ENCODE peak calls at places on chromosomes 12 and 14, in seven cellular contexts. One of them, this sample, is unnamed.

GRCh38 chr12:71587012-71587411 is 76.6 kb downstream of the ZFC3H1 start:
- DNase-seq in H1: no peak
- DNase-seq in IMR-90: no peak
- DNase-seq in trophoblast cell: no peak
- DNase-seq in mesenchymal stem cell: no peak
- DNase-seq in neuronal stem cell: no peak
- DNase-seq in H9: no peak
- DNase-seq in this sample: no peak

GRCh38 chr14:24674204-24674970 is 40.4 kb upstream of the GZMB start:
- DNase-seq in neuronal stem cell: no peak
- DNase-seq in trophoblast cell: no peak
- DNase-seq in H1: no peak
- DNase-seq in mesenchymal stem cell: no peak
- DNase-seq in IMR-90: no peak
- DNase-seq in H9: no peak
- DNase-seq in this sample: no peak

GRCh38 chr12:57893460-57894353 is 47.2 kb upstream of the CTDSP2 start:
- DNase-seq in H1: no peak
- DNase-seq in IMR-90: peak; percentile 91
- DNase-seq in neuronal stem cell: no peak
- DNase-seq in mesenchymal stem cell: peak; percentile 97
- DNase-seq in trophoblast cell: peak; percentile 14
- DNase-seq in H9: peak; percentile 61
- DNase-seq in this sample: peak; percentile 59

GRCh38 chr12:64362721-64363305 is 27.7 kb downstream of the C12orf56 start:
- DNase-seq in H1: no peak
- DNase-seq in mesenchymal stem cell: no peak
- DNase-seq in neuronal stem cell: no peak
- DNase-seq in IMR-90: no peak
- DNase-seq in H9: no peak
- DNase-seq in trophoblast cell: peak; percentile 50
- DNase-seq in this sample: peak; percentile 30

GRCh38 chr14:38904959-38905358 is 198.1 kb downstream of the SEC23A start:
- DNase-seq in mesenchymal stem cell: no peak
- DNase-seq in H9: no peak
- DNase-seq in trophoblast cell: no peak
- DNase-seq in neuronal stem cell: no peak
- DNase-seq in H1: no peak
- DNase-seq in IMR-90: no peak
- DNase-seq in this sample: no peak

GRCh38 chr12:56518570-56518969 is 3.0 kb upstream of the RBMS2 start:
- DNase-seq in neuronal stem cell: no peak
- DNase-seq in H9: no peak
- DNase-seq in mesenchymal stem cell: peak; percentile 34
- DNase-seq in trophoblast cell: peak; percentile 81
- DNase-seq in IMR-90: peak; percentile 66
- DNase-seq in H1: no peak
- DNase-seq in this sample: no peak

GRCh38 chr12:19127270-19127669 is 2.3 kb upstream of the PLEKHA5 start:
- DNase-seq in H1: no peak
- DNase-seq in IMR-90: no peak
- DNase-seq in H9: no peak
- DNase-seq in mesenchymal stem cell: no peak
- DNase-seq in neuronal stem cell: no peak
- DNase-seq in trophoblast cell: no peak
- DNase-seq in this sample: no peak

GRCh38 chr14:102579696-102580551 is 12.5 kb upstream of the RCOR1 start:
- DNase-seq in mesenchymal stem cell: peak; percentile 89
- DNase-seq in H1: no peak
- DNase-seq in IMR-90: peak; percentile 76
- DNase-seq in H9: no peak
- DNase-seq in neuronal stem cell: no peak
- DNase-seq in trophoblast cell: peak; percentile 93
- DNase-seq in this sample: no peak

GRCh38 chr12:15179672-15180071 is 41.5 kb downstream of the RERG start:
- DNase-seq in mesenchymal stem cell: no peak
- DNase-seq in H1: no peak
- DNase-seq in IMR-90: no peak
- DNase-seq in neuronal stem cell: no peak
- DNase-seq in H9: no peak
- DNase-seq in trophoblast cell: no peak
- DNase-seq in this sample: no peak

GRCh38 chr12:7661741-7662140 is 4.0 kb downstream of the APOBEC1 start:
- DNase-seq in IMR-90: no peak
- DNase-seq in H9: no peak
- DNase-seq in neuronal stem cell: no peak
- DNase-seq in trophoblast cell: no peak
- DNase-seq in H1: no peak
- DNase-seq in mesenchymal stem cell: no peak
- DNase-seq in this sample: no peak

GRCh38 chr12:69239922-69240624 is 704 bp downstream of the CPSF6 start:
- DNase-seq in H9: peak; percentile 56
- DNase-seq in IMR-90: peak; percentile 15
- DNase-seq in H1: peak; percentile 67
- DNase-seq in trophoblast cell: peak; percentile 64
- DNase-seq in mesenchymal stem cell: peak; percentile 43
- DNase-seq in neuronal stem cell: peak; percentile 39
- DNase-seq in this sample: peak; percentile 66

GRCh38 chr12:153080-153746 is 60.7 kb downstream of the SLC6A12 start:
- DNase-seq in IMR-90: peak; percentile 54
- DNase-seq in H9: peak; percentile 96
- DNase-seq in neuronal stem cell: peak; percentile 62
- DNase-seq in mesenchymal stem cell: peak; percentile 66
- DNase-seq in H1: peak; percentile 89
- DNase-seq in trophoblast cell: peak; percentile 50
- DNase-seq in this sample: peak; percentile 91

GRCh38 chr14:70045715-70046535 is 142.8 kb downstream of the SLC8A3 start:
- DNase-seq in mesenchymal stem cell: peak; percentile 50
- DNase-seq in H1: peak; percentile 86
- DNase-seq in neuronal stem cell: peak; percentile 55
- DNase-seq in trophoblast cell: peak; percentile 80
- DNase-seq in IMR-90: peak; percentile 48
- DNase-seq in H9: peak; percentile 90
- DNase-seq in this sample: peak; percentile 85

GRCh38 chr12:53225635-53226424 is 6.2 kb downstream of the RARG start:
- DNase-seq in neuronal stem cell: no peak
- DNase-seq in trophoblast cell: no peak
- DNase-seq in H1: no peak
- DNase-seq in mesenchymal stem cell: no peak
- DNase-seq in H9: peak; percentile 55
- DNase-seq in IMR-90: no peak
- DNase-seq in this sample: peak; percentile 54

GRCh38 chr14:32507029-32507984 is 178.2 kb downstream of the AKAP6 start:
- DNase-seq in H9: no peak
- DNase-seq in neuronal stem cell: no peak
- DNase-seq in trophoblast cell: peak; percentile 53
- DNase-seq in mesenchymal stem cell: peak; percentile 59
- DNase-seq in IMR-90: peak; percentile 90
- DNase-seq in H1: no peak
- DNase-seq in this sample: peak; percentile 56

GRCh38 chr12:49137476-49137875 is 6.3 kb upstream of the TUBA1B start:
- DNase-seq in trophoblast cell: no peak
- DNase-seq in IMR-90: no peak
- DNase-seq in neuronal stem cell: no peak
- DNase-seq in H1: no peak
- DNase-seq in mesenchymal stem cell: no peak
- DNase-seq in H9: no peak
- DNase-seq in this sample: no peak

GRCh38 chr12:101855364-101855884 is 22.0 kb upstream of the DRAM1 start:
- DNase-seq in neuronal stem cell: no peak
- DNase-seq in H1: no peak
- DNase-seq in IMR-90: peak; percentile 69
- DNase-seq in trophoblast cell: peak; percentile 38
- DNase-seq in mesenchymal stem cell: peak; percentile 74
- DNase-seq in H9: no peak
- DNase-seq in this sample: no peak

GRCh38 chr12:109580272-109580671 is 6.7 kb downstream of the MVK start:
- DNase-seq in mesenchymal stem cell: no peak
- DNase-seq in H1: no peak
- DNase-seq in trophoblast cell: no peak
- DNase-seq in IMR-90: no peak
- DNase-seq in H9: no peak
- DNase-seq in neuronal stem cell: no peak
- DNase-seq in this sample: no peak

GRCh38 chr12:77724367-77724957 is 106.2 kb upstream of the NAV3 start:
- DNase-seq in mesenchymal stem cell: peak; percentile 75
- DNase-seq in neuronal stem cell: no peak
- DNase-seq in H1: no peak
- DNase-seq in trophoblast cell: no peak
- DNase-seq in H9: no peak
- DNase-seq in IMR-90: peak; percentile 45
- DNase-seq in this sample: peak; percentile 45

GRCh38 chr14:68131907-68132306 is 312.3 kb downstream of the RAD51B start:
- DNase-seq in H9: no peak
- DNase-seq in trophoblast cell: no peak
- DNase-seq in IMR-90: no peak
- DNase-seq in mesenchymal stem cell: no peak
- DNase-seq in H1: no peak
- DNase-seq in neuronal stem cell: no peak
- DNase-seq in this sample: no peak

GRCh38 chr12:124720687-124721500 is 142.8 kb downstream of the SCARB1 start:
- DNase-seq in H1: no peak
- DNase-seq in H9: no peak
- DNase-seq in IMR-90: peak; percentile 60
- DNase-seq in neuronal stem cell: no peak
- DNase-seq in mesenchymal stem cell: peak; percentile 82
- DNase-seq in trophoblast cell: peak; percentile 26
- DNase-seq in this sample: no peak

GRCh38 chr12:116143883-116144266 is 133.6 kb downstream of the MED13L start:
- DNase-seq in mesenchymal stem cell: peak; percentile 86
- DNase-seq in H9: no peak
- DNase-seq in neuronal stem cell: no peak
- DNase-seq in H1: no peak
- DNase-seq in trophoblast cell: peak; percentile 85
- DNase-seq in IMR-90: peak; percentile 64
- DNase-seq in this sample: peak; percentile 87

GRCh38 chr12:47947273-47947672 is 16.1 kb upstream of the TMEM106C start:
- DNase-seq in trophoblast cell: no peak
- DNase-seq in IMR-90: no peak
- DNase-seq in H1: no peak
- DNase-seq in neuronal stem cell: no peak
- DNase-seq in mesenchymal stem cell: no peak
- DNase-seq in H9: no peak
- DNase-seq in this sample: no peak

GRCh38 chr12:20272801-20273200 is 95.5 kb upstream of the PDE3A start:
- DNase-seq in H9: no peak
- DNase-seq in neuronal stem cell: no peak
- DNase-seq in trophoblast cell: no peak
- DNase-seq in mesenchymal stem cell: no peak
- DNase-seq in IMR-90: no peak
- DNase-seq in H1: no peak
- DNase-seq in this sample: no peak

GRCh38 chr14:51540364-51540763 is 111.3 kb upstream of the FRMD6 start:
- DNase-seq in mesenchymal stem cell: peak; percentile 44
- DNase-seq in trophoblast cell: peak; percentile 43
- DNase-seq in IMR-90: peak; percentile 41
- DNase-seq in H9: no peak
- DNase-seq in H1: no peak
- DNase-seq in neuronal stem cell: no peak
- DNase-seq in this sample: no peak

GRCh38 chr14:70665448-70666363 is 24.0 kb downstream of the TTC9 start:
- DNase-seq in H1: no peak
- DNase-seq in H9: no peak
- DNase-seq in trophoblast cell: peak; percentile 98
- DNase-seq in neuronal stem cell: no peak
- DNase-seq in IMR-90: no peak
- DNase-seq in mesenchymal stem cell: no peak
- DNase-seq in this sample: peak; percentile 96

GRCh38 chr12:107184359-107184980 is 91.1 kb upstream of the CRY1 start:
- DNase-seq in neuronal stem cell: no peak
- DNase-seq in trophoblast cell: no peak
- DNase-seq in H9: no peak
- DNase-seq in H1: no peak
- DNase-seq in IMR-90: no peak
- DNase-seq in mesenchymal stem cell: no peak
- DNase-seq in this sample: no peak
- H3K4ac ChIP-seq in neuronal stem cell: no peak overlapping the region
- H3K4ac ChIP-seq in trophoblast cell: no peak overlapping the region
- H3K4ac ChIP-seq in H9: no peak overlapping the region
- H3K4ac ChIP-seq in H1: no peak overlapping the region
- H3K4ac ChIP-seq in IMR-90: no peak overlapping the region
- H3K4ac ChIP-seq in mesenchymal stem cell: no peak overlapping the region
- H3K4ac ChIP-seq in this sample: no peak overlapping the region

GRCh38 chr14:61102549-61103466 is 121.8 kb downstream of the SLC38A6 start:
- DNase-seq in IMR-90: no peak
- DNase-seq in neuronal stem cell: no peak
- DNase-seq in mesenchymal stem cell: no peak
- DNase-seq in trophoblast cell: no peak
- DNase-seq in H1: peak; percentile 44
- DNase-seq in H9: no peak
- DNase-seq in this sample: peak; percentile 28

GRCh38 chr14:61106627-61107147 is 125.6 kb downstream of the SLC38A6 start:
- DNase-seq in neuronal stem cell: no peak
- DNase-seq in H1: peak; percentile 45
- DNase-seq in mesenchymal stem cell: no peak
- DNase-seq in H9: peak; percentile 50
- DNase-seq in trophoblast cell: no peak
- DNase-seq in IMR-90: no peak
- DNase-seq in this sample: peak; percentile 41

GRCh38 chr14:61101803-61102548 is 120.9 kb downstream of the SLC38A6 start:
- DNase-seq in trophoblast cell: peak; percentile 30
- DNase-seq in H9: peak; percentile 66
- DNase-seq in H1: peak; percentile 47
- DNase-seq in IMR-90: peak; percentile 65
- DNase-seq in neuronal stem cell: no peak
- DNase-seq in mesenchymal stem cell: peak; percentile 82
- DNase-seq in this sample: peak; percentile 48

GRCh38 chr14:61104358-61104757 is 123.3 kb downstream of the SLC38A6 start:
- DNase-seq in IMR-90: no peak
- DNase-seq in mesenchymal stem cell: no peak
- DNase-seq in H1: peak; percentile 33
- DNase-seq in H9: no peak
- DNase-seq in neuronal stem cell: no peak
- DNase-seq in trophoblast cell: no peak
- DNase-seq in this sample: no peak

GRCh38 chr14:61103541-61104339 is 122.7 kb downstream of the SLC38A6 start:
- DNase-seq in neuronal stem cell: no peak
- DNase-seq in trophoblast cell: peak; percentile 52
- DNase-seq in H9: peak; percentile 58
- DNase-seq in mesenchymal stem cell: peak; percentile 97
- DNase-seq in H1: peak; percentile 54
- DNase-seq in IMR-90: peak; percentile 99
- DNase-seq in this sample: peak; percentile 93
- H2BK120ac ChIP-seq in neuronal stem cell: no peak overlapping the region
- H2BK120ac ChIP-seq in trophoblast cell: peak overlapping the region; percentile 82
- H2BK120ac ChIP-seq in H9: no peak overlapping the region
- H2BK120ac ChIP-seq in mesenchymal stem cell: peak overlapping the region; percentile 98
- H2BK120ac ChIP-seq in H1: peak overlapping the region; percentile 4
- H2BK120ac ChIP-seq in IMR-90: peak overlapping the region; percentile 99
- H2BK120ac ChIP-seq in this sample: peak overlapping the region; percentile 86

GRCh38 chr14:104724407-104724980 is 465 bp downstream of the ADSS1 start:
- DNase-seq in neuronal stem cell: no peak
- DNase-seq in H9: no peak
- DNase-seq in trophoblast cell: no peak
- DNase-seq in mesenchymal stem cell: no peak
- DNase-seq in H1: no peak
- DNase-seq in IMR-90: no peak
- DNase-seq in this sample: no peak
- H3K18ac ChIP-seq in neuronal stem cell: peak overlapping the region; percentile 99
- H3K18ac ChIP-seq in H9: no peak overlapping the region
- H3K18ac ChIP-seq in trophoblast cell: peak overlapping the region; percentile 83
- H3K18ac ChIP-seq in mesenchymal stem cell: peak overlapping the region; percentile 90
- H3K18ac ChIP-seq in H1: peak overlapping the region; percentile 71
- H3K18ac ChIP-seq in IMR-90: no peak overlapping the region
- H3K18ac ChIP-seq in this sample: no peak overlapping the region

GRCh38 chr14:94043756-94044475 is 17.8 kb downstream of the OTUB2 start:
- DNase-seq in neuronal stem cell: no peak
- DNase-seq in IMR-90: no peak
- DNase-seq in H1: no peak
- DNase-seq in H9: no peak
- DNase-seq in trophoblast cell: no peak
- DNase-seq in mesenchymal stem cell: no peak
- DNase-seq in this sample: no peak
- H3K4ac ChIP-seq in neuronal stem cell: no peak overlapping the region
- H3K4ac ChIP-seq in IMR-90: no peak overlapping the region
- H3K4ac ChIP-seq in H1: no peak overlapping the region
- H3K4ac ChIP-seq in H9: no peak overlapping the region
- H3K4ac ChIP-seq in trophoblast cell: no peak overlapping the region
- H3K4ac ChIP-seq in mesenchymal stem cell: no peak overlapping the region
- H3K4ac ChIP-seq in this sample: no peak overlapping the region

This sample was measured in mesendoderm.